ENCODE peak calls at places on chromosomes 4 and X, in four cellular contexts. F is HS-27A, I is NCI-H524, R is naive B cell. W is an unnamed sample.

GRCh38 chrX:1686642-1687041 is 71.8 kb downstream of the ASMT start:
- DNase-seq in F (no peak), I (no peak), R (no peak), W (no peak)

GRCh38 chr4:6858997-6859396 is 50.6 kb upstream of the TBC1D14 start:
- DNase-seq in F (no peak), I (no peak), R (no peak), W (no peak)

GRCh38 chr4:7766661-7767345 is 172.9 kb downstream of the AFAP1 start:
- DNase-seq in F (no peak), I (no peak), R (no peak), W (no peak)

GRCh38 chrX:86137071-86137470 is 11.2 kb upstream of the DACH2 start:
- DNase-seq in F (no peak), I (no peak), R (no peak), W (no peak)

GRCh38 chr4:143359794-143360193 is 23.1 kb downstream of the GAB1 start:
- DNase-seq in F (no peak), I (no peak), R (no peak), W (no peak)

GRCh38 chr4:142416121-142416520 is 430.0 kb downstream of the INPP4B start:
- DNase-seq in F (peak; percentile 59), I (no peak), R (no peak), W (no peak)

GRCh38 chr4:20178902-20179576 is 72.7 kb upstream of the SLIT2 start:
- DNase-seq in F (no peak), I (no peak), R (no peak), W (no peak)

GRCh38 chr4:19259920-19260319 is 991.8 kb upstream of the SLIT2 start:
- DNase-seq in F (no peak), I (no peak), R (no peak), W (no peak)

GRCh38 chr4:26175016-26175786 is 145.6 kb upstream of the RBPJ start:
- DNase-seq in F (no peak), I (no peak), R (no peak), W (no peak)

GRCh38 chr4:127251423-127251822 is 381.3 kb upstream of the INTU start:
- DNase-seq in F (no peak), I (no peak), R (no peak), W (no peak)

GRCh38 chr4:91111556-91111955 is 984.4 kb downstream of the CCSER1 start:
- DNase-seq in F (no peak), I (no peak), R (no peak), W (no peak)

GRCh38 chr4:17619416-17620105 is 5.1 kb downstream of the MED28 start:
- DNase-seq in F (no peak), I (no peak), R (no peak), W (no peak)

GRCh38 chr4:88735554-88735953 is 37.9 kb upstream of the NAP1L5 start:
- DNase-seq in F (no peak), I (no peak), R (no peak), W (no peak)

GRCh38 chr4:79016878-79017277 is 77.6 kb upstream of the PAQR3 start:
- DNase-seq in F (no peak), I (no peak), R (no peak), W (no peak)

GRCh38 chr4:166012129-166013078 is 139.4 kb downstream of the TLL1 start:
- DNase-seq in F (no peak), I (no peak), R (no peak), W (no peak)

GRCh38 chrX:40130207-40130606 is 32.4 kb upstream of the BCOR start:
- DNase-seq in F (no peak), I (no peak), R (no peak), W (no peak)